ENCODE peak calls at places on chromosomes 2 and 18, in seven cellular contexts. F is HTR-8/SVneo; P is stimulated activated CD4-positive, alpha-beta T cell treated with anti-CD3 and anti-CD28 coated beads, TNF-alpha, amount 100 ng/mL, for 24 hours; J is progenitor cell of endocrine pancreas; W is Panc1; M is bronchial epithelial cell; V is KBM-7. Z is an unnamed sample.

GRCh38 chr2:114543106-114543806 is 100.8 kb downstream of the DPP10 start:
- DNase-seq in V (peak; percentile 45), P (no peak), W (no peak), F (no peak), M (no peak), J (no peak), Z (no peak)

GRCh38 chr2:42804891-42805290 is 12.5 kb upstream of the HAAO start:
- DNase-seq in P (no peak), J (no peak), F (no peak), V (no peak), M (no peak), W (no peak), Z (no peak)

GRCh38 chr18:10099539-10100140 is 185.8 kb downstream of the VAPA start:
- DNase-seq in M (no peak), W (no peak), F (no peak), V (no peak), J (no peak), P (no peak), Z (no peak)

GRCh38 chr2:207463433-207463832 is 66.3 kb upstream of the CREB1 start:
- DNase-seq in V (no peak), P (no peak), F (no peak), M (no peak), J (no peak), W (no peak), Z (no peak)

GRCh38 chr2:44205169-44205568 is 36.5 kb downstream of the PPM1B start:
- DNase-seq in M (no peak), J (no peak), F (no peak), P (no peak), W (no peak), V (no peak), Z (no peak)

GRCh38 chr18:2898131-2898640 is 51.4 kb downstream of the EMILIN2 start:
- DNase-seq in P (no peak), F (no peak), W (no peak), J (no peak), V (peak; percentile 82), M (peak; percentile 51), Z (peak; percentile 50)

GRCh38 chr2:44273076-44273475 is 2.2 kb upstream of the SLC3A1 start:
- DNase-seq in W (no peak), F (no peak), V (no peak), M (no peak), P (no peak), J (no peak), Z (no peak)

GRCh38 chr2:26706616-26707473 is 14.3 kb downstream of the KCNK3 start:
- DNase-seq in J (peak; percentile 33), F (no peak), V (no peak), W (no peak), P (no peak), M (no peak), Z (no peak)

GRCh38 chr2:178910005-178910404 is 102.8 kb upstream of the TTN start:
- DNase-seq in M (peak; percentile 84), F (no peak), P (no peak), W (peak; percentile 42), J (no peak), V (no peak), Z (no peak)

GRCh38 chr18:10563886-10564285 is 38.1 kb downstream of the NAPG start:
- DNase-seq in F (no peak), W (no peak), M (peak; percentile 39), V (no peak), P (no peak), J (no peak), Z (no peak)

GRCh38 chr18:3623769-3624545 is 174.0 kb downstream of the TGIF1 start:
- DNase-seq in W (peak; percentile 95), P (no peak), V (peak; percentile 48), M (peak; percentile 96), J (peak; percentile 19), F (peak; percentile 76), Z (peak; percentile 99)

GRCh38 chr2:85409719-85410583 is at the start of gene CAPG:
- DNase-seq in J (no peak), P (no peak), W (no peak), F (no peak), V (peak; percentile 69), M (peak; percentile 61), Z (no peak)

GRCh38 chr18:35526476-35527120 is 28.8 kb upstream of the INO80C start:
- DNase-seq in W (no peak), F (no peak), M (peak; percentile 75), P (no peak), V (peak; percentile 57), J (no peak), Z (no peak)

GRCh38 chr2:151771599-151772358 is 37.5 kb upstream of the NEB start:
- DNase-seq in V (no peak), P (no peak), F (no peak), J (no peak), W (no peak), M (no peak), Z (no peak)

GRCh38 chr2:210541280-210541902 is 15.0 kb upstream of the CPS1 start:
- DNase-seq in F (no peak), V (no peak), P (no peak), J (no peak), M (no peak), W (no peak), Z (no peak)

GRCh38 chr18:5021558-5021957 is 175.5 kb downstream of the AKAIN1 start:
- DNase-seq in W (no peak), F (no peak), P (no peak), V (no peak), J (no peak), M (no peak), Z (no peak)

GRCh38 chr2:33616873-33617272 is 17.8 kb upstream of the FAM98A start:
- DNase-seq in J (no peak), W (no peak), V (no peak), P (no peak), M (no peak), F (no peak), Z (no peak)

GRCh38 chr2:174180165-174180724 is 68.1 kb downstream of the OLA1 start:
- DNase-seq in J (no peak), V (peak; percentile 17), P (no peak), M (peak; percentile 29), F (no peak), W (no peak), Z (peak; percentile 53)

GRCh38 chr2:174343343-174343637 is 8.5 kb downstream of the SP9 start:
- DNase-seq in J (no peak), V (no peak), P (no peak), F (no peak), M (no peak), W (no peak), Z (no peak)

GRCh38 chr2:240396623-240397541 is 38.6 kb upstream of the GPC1 start:
- DNase-seq in V (no peak), P (no peak), W (no peak), M (no peak), J (no peak), F (no peak), Z (no peak)

GRCh38 chr2:52475600-52475999 is 1292.0 kb upstream of the CHAC2 start:
- DNase-seq in W (no peak), F (no peak), V (no peak), P (no peak), M (no peak), J (no peak), Z (no peak)

GRCh38 chr2:143258126-143258892 is 129.1 kb downstream of the ARHGAP15 start:
- DNase-seq in V (peak; percentile 81), M (no peak), W (no peak), F (no peak), P (no peak), J (no peak), Z (no peak)

GRCh38 chr2:166677996-166678395 is 183.9 kb upstream of the SCN7A start:
- DNase-seq in W (no peak), J (no peak), M (no peak), P (no peak), V (no peak), F (no peak), Z (no peak)

GRCh38 chr2:191679818-191680600 is 2.1 kb downstream of the NABP1 start:
- DNase-seq in V (peak; percentile 64), F (peak; percentile 53), J (no peak), M (peak; percentile 93), W (no peak), P (no peak), Z (peak; percentile 99)

GRCh38 chr2:201500534-201500933 is 49.0 kb downstream of the STRADB start:
- DNase-seq in M (peak; percentile 57), P (no peak), F (no peak), J (no peak), W (no peak), V (no peak), Z (peak; percentile 71)

GRCh38 chr2:218398437-218399390 is 954 bp upstream of the CTDSP1 start:
- DNase-seq in P (peak; percentile 24), V (peak; percentile 59), F (no peak), W (no peak), M (peak; percentile 60), J (peak; percentile 51), Z (peak; percentile 42)

GRCh38 chr18:55587341-55588000 is 521 bp downstream of the TCF4 start:
- DNase-seq in F (no peak), W (no peak), V (peak; percentile 34), M (no peak), J (no peak), P (no peak), Z (no peak)

GRCh38 chr18:23134780-23135678 is at the start of gene CABLES1:
- DNase-seq in P (no peak), J (peak; percentile 56), W (no peak), V (peak; percentile 74), F (no peak), M (no peak), Z (peak; percentile 58)

GRCh38 chr2:27946530-27946929 is 56.0 kb downstream of the BABAM2 start:
- DNase-seq in V (no peak), J (no peak), F (no peak), P (no peak), M (no peak), W (no peak), Z (no peak)

GRCh38 chr2:207143474-207144190 is 22.1 kb downstream of the KLF7 start:
- DNase-seq in P (no peak), J (no peak), V (peak; percentile 96), W (no peak), M (no peak), F (no peak), Z (no peak)

GRCh38 chr18:63553117-63553516 is 10.9 kb downstream of the SERPINB12 start:
- DNase-seq in J (no peak), M (peak; percentile 96), V (no peak), F (peak; percentile 4), W (no peak), P (no peak), Z (no peak)

GRCh38 chr2:60948926-60949579 is 67.7 kb downstream of the REL start:
- DNase-seq in F (no peak), V (no peak), W (no peak), M (peak; percentile 97), P (no peak), J (no peak), Z (no peak)

GRCh38 chr2:216294305-216294704 is 78.0 kb downstream of the MARCHF4 start:
- DNase-seq in F (no peak), M (peak; percentile 80), V (no peak), W (no peak), P (no peak), J (no peak), Z (no peak)

GRCh38 chr2:197137234-197137633 is 173.3 kb downstream of the ANKRD44 start:
- DNase-seq in W (no peak), P (no peak), M (peak; percentile 66), V (no peak), J (no peak), F (no peak), Z (peak; percentile 62)

GRCh38 chr2:152222975-152223638 is 47.5 kb upstream of the STAM2 start:
- DNase-seq in W (no peak), V (peak; percentile 79), M (peak; percentile 71), J (no peak), P (no peak), F (peak; percentile 32), Z (no peak)

GRCh38 chr2:59664946-59665345 is 888.5 kb downstream of the BCL11A start:
- DNase-seq in W (no peak), P (no peak), F (no peak), V (no peak), M (no peak), J (no peak), Z (no peak)

GRCh38 chr2:99597616-99598015 is 107.8 kb upstream of the REV1 start:
- DNase-seq in J (no peak), P (no peak), M (no peak), F (no peak), W (no peak), V (no peak), Z (no peak)